ENCODE peak calls at places on chromosomes 6 and 20, in six cellular contexts. One of them, this sample, is unnamed.

GRCh38 chr6:94349227-94349626 is 929.9 kb upstream of the EPHA7 start:
- DNase-seq in ovary: no peak
- DNase-seq in H9: no peak
- DNase-seq in psoas muscle: no peak
- DNase-seq in upper lobe of right lung: no peak
- DNase-seq in gastrocnemius medialis: no peak
- DNase-seq in this sample: no peak

GRCh38 chr20:52896348-52896747 is 75.8 kb upstream of the TSHZ2 start:
- DNase-seq in ovary: no peak
- DNase-seq in H9: no peak
- DNase-seq in psoas muscle: no peak
- DNase-seq in upper lobe of right lung: no peak
- DNase-seq in gastrocnemius medialis: no peak
- DNase-seq in this sample: no peak

GRCh38 chr20:45427236-45428149 is 11.6 kb downstream of the PIGT start:
- DNase-seq in ovary: no peak
- DNase-seq in H9: no peak
- DNase-seq in psoas muscle: no peak
- DNase-seq in upper lobe of right lung: no peak
- DNase-seq in gastrocnemius medialis: no peak
- DNase-seq in this sample: peak; percentile 86

GRCh38 chr20:38007526-38007925 is 25.7 kb downstream of the TTI1 start:
- DNase-seq in ovary: no peak
- DNase-seq in H9: no peak
- DNase-seq in psoas muscle: no peak
- DNase-seq in upper lobe of right lung: no peak
- DNase-seq in gastrocnemius medialis: no peak
- DNase-seq in this sample: no peak

GRCh38 chr6:167108278-167108677 is 14.6 kb upstream of the CCR6 start:
- DNase-seq in ovary: no peak
- DNase-seq in H9: no peak
- DNase-seq in psoas muscle: no peak
- DNase-seq in upper lobe of right lung: no peak
- DNase-seq in gastrocnemius medialis: no peak
- DNase-seq in this sample: no peak

GRCh38 chr20:5675103-5676091 is 74.8 kb upstream of the SHLD1 start:
- DNase-seq in ovary: no peak
- DNase-seq in H9: no peak
- DNase-seq in psoas muscle: no peak
- DNase-seq in upper lobe of right lung: no peak
- DNase-seq in gastrocnemius medialis: no peak
- DNase-seq in this sample: no peak

GRCh38 chr6:163588211-163588919 is 173.8 kb downstream of the QKI start:
- DNase-seq in ovary: no peak
- DNase-seq in H9: no peak
- DNase-seq in psoas muscle: peak; percentile 33
- DNase-seq in upper lobe of right lung: peak; percentile 43
- DNase-seq in gastrocnemius medialis: peak; percentile 50
- DNase-seq in this sample: no peak

GRCh38 chr20:20399705-20400104 is 31.8 kb downstream of the INSM1 start:
- DNase-seq in ovary: no peak
- DNase-seq in H9: no peak
- DNase-seq in psoas muscle: no peak
- DNase-seq in upper lobe of right lung: no peak
- DNase-seq in gastrocnemius medialis: no peak
- DNase-seq in this sample: no peak

GRCh38 chr20:34037121-34037520 is 43.4 kb downstream of the RALY start:
- DNase-seq in ovary: peak; percentile 24
- DNase-seq in H9: no peak
- DNase-seq in psoas muscle: no peak
- DNase-seq in upper lobe of right lung: no peak
- DNase-seq in gastrocnemius medialis: no peak
- DNase-seq in this sample: no peak

GRCh38 chr6:146915671-146916127 is 288.5 kb upstream of the STXBP5 start:
- DNase-seq in ovary: no peak
- DNase-seq in H9: no peak
- DNase-seq in psoas muscle: no peak
- DNase-seq in upper lobe of right lung: no peak
- DNase-seq in gastrocnemius medialis: no peak
- DNase-seq in this sample: no peak

GRCh38 chr6:40251609-40252008 is 317.3 kb upstream of the MOCS1 start:
- DNase-seq in ovary: no peak
- DNase-seq in H9: no peak
- DNase-seq in psoas muscle: no peak
- DNase-seq in upper lobe of right lung: no peak
- DNase-seq in gastrocnemius medialis: no peak
- DNase-seq in this sample: no peak

GRCh38 chr6:71420693-71421328 is 132.2 kb downstream of the OGFRL1 start:
- DNase-seq in ovary: peak; percentile 92
- DNase-seq in H9: peak; percentile 97
- DNase-seq in psoas muscle: peak; percentile 95
- DNase-seq in upper lobe of right lung: peak; percentile 96
- DNase-seq in gastrocnemius medialis: peak; percentile 98
- DNase-seq in this sample: peak; percentile 83

GRCh38 chr6:3887150-3887700 is 38.1 kb downstream of the FAM50B start:
- DNase-seq in ovary: no peak
- DNase-seq in H9: no peak
- DNase-seq in psoas muscle: no peak
- DNase-seq in upper lobe of right lung: no peak
- DNase-seq in gastrocnemius medialis: peak; percentile 12
- DNase-seq in this sample: peak; percentile 30

GRCh38 chr6:45647341-45648138 is 269.8 kb upstream of the SUPT3H start:
- DNase-seq in ovary: no peak
- DNase-seq in H9: no peak
- DNase-seq in psoas muscle: no peak
- DNase-seq in upper lobe of right lung: no peak
- DNase-seq in gastrocnemius medialis: no peak
- DNase-seq in this sample: no peak

GRCh38 chr6:99187429-99187828 is 162.0 kb downstream of the FAXC start:
- DNase-seq in ovary: no peak
- DNase-seq in H9: no peak
- DNase-seq in psoas muscle: no peak
- DNase-seq in upper lobe of right lung: no peak
- DNase-seq in gastrocnemius medialis: no peak
- DNase-seq in this sample: no peak

GRCh38 chr20:17871181-17871580 is 97.4 kb downstream of the SNX5 start:
- DNase-seq in ovary: no peak
- DNase-seq in H9: no peak
- DNase-seq in psoas muscle: no peak
- DNase-seq in upper lobe of right lung: no peak
- DNase-seq in gastrocnemius medialis: no peak
- DNase-seq in this sample: no peak

GRCh38 chr6:145895802-145896201 is 68.4 kb downstream of the SHPRH start:
- DNase-seq in ovary: no peak
- DNase-seq in H9: no peak
- DNase-seq in psoas muscle: no peak
- DNase-seq in upper lobe of right lung: no peak
- DNase-seq in gastrocnemius medialis: no peak
- DNase-seq in this sample: no peak

GRCh38 chr6:134537146-134537555 is 219.2 kb upstream of the SGK1 start:
- DNase-seq in ovary: no peak
- DNase-seq in H9: no peak
- DNase-seq in psoas muscle: no peak
- DNase-seq in upper lobe of right lung: no peak
- DNase-seq in gastrocnemius medialis: no peak
- DNase-seq in this sample: no peak

GRCh38 chr6:1027795-1028569 is 283.9 kb upstream of the FOXQ1 start:
- DNase-seq in ovary: no peak
- DNase-seq in H9: peak; percentile 49
- DNase-seq in psoas muscle: no peak
- DNase-seq in upper lobe of right lung: no peak
- DNase-seq in gastrocnemius medialis: no peak
- DNase-seq in this sample: no peak

GRCh38 chr20:21183722-21184121 is 57.8 kb downstream of the KIZ start:
- DNase-seq in ovary: no peak
- DNase-seq in H9: no peak
- DNase-seq in psoas muscle: no peak
- DNase-seq in upper lobe of right lung: no peak
- DNase-seq in gastrocnemius medialis: no peak
- DNase-seq in this sample: no peak

DNA sequence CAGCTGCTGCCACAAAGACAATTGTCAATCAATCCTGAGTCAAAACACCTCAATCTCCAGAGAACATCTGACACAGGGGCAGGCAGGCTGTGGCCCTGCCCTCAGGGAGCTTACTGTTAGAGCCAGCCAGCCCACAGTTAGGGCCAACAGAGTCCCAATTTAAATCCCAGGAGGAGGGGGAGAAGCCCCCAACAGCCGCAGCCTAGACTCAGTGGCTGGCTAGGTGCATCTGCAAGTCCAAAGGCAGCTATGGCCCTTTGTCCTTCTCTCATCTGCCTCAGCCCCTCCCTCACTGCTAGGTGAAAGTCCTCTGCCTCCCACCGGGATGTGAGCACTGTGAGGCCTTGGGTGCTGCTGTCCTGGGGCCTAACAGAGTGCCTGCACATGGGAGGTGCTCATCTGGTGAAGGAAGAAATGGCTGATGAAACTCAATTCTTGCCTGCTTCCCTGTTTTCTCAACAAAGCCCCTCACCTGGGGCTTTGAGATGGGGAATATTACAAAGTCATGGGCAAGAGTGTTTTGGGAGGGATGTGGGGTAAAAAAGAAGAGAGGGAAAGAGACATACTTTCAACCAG is 33.7 kb upstream of the VEGFA start:
- DNase-seq in ovary: no peak
- DNase-seq in H9: peak; percentile 18
- DNase-seq in psoas muscle: no peak
- DNase-seq in upper lobe of right lung: peak; percentile 48
- DNase-seq in gastrocnemius medialis: no peak
- DNase-seq in this sample: no peak
- TF ChIP-seq CTCF in ovary: no peak
- TF ChIP-seq CTCF in H9: no peak
- TF ChIP-seq CTCF in psoas muscle: no peak
- TF ChIP-seq CTCF in upper lobe of right lung: no peak
- TF ChIP-seq CTCF in gastrocnemius medialis: no peak
- TF ChIP-seq CTCF in this sample: no peak

DNA sequence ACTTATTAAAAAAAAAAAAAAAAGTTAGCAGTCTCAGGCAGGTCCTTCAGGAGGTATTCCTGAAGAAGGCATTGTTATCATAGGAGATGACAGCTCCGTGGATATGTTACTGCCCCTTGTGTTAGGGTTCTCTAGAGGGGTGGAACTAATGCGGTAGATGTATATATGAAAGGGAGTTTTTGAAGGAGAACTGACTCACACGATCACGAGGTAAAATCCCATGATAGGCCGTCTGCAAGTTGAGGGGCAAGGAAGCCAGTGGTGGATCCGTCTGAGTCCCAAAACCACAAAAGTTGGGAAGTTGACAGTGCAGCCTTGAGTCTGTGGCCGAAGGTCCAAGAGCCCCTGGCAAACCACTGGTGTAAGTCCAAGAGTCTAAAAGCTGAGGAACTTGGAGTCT is 103.4 kb downstream of the TULP4 start:
- DNase-seq in ovary: no peak
- DNase-seq in H9: no peak
- DNase-seq in psoas muscle: no peak
- DNase-seq in upper lobe of right lung: no peak
- DNase-seq in gastrocnemius medialis: no peak
- DNase-seq in this sample: no peak
- H3K4me1 ChIP-seq in ovary: no peaks in the 10 kb centered on the region
- H3K4me1 ChIP-seq in H9: no peaks in the 10 kb centered on the region
- H3K4me1 ChIP-seq in psoas muscle: no peaks in the 10 kb centered on the region
- H3K4me1 ChIP-seq in upper lobe of right lung: peaks cover 9% of the 10 kb centered on the region
- H3K4me1 ChIP-seq in gastrocnemius medialis: no peaks in the 10 kb centered on the region
- H3K4me1 ChIP-seq in this sample: no peaks in the 10 kb centered on the region

GRCh38 chr20:47328841-47329448 is 27.6 kb downstream of the ZMYND8 start:
- DNase-seq in ovary: no peak
- DNase-seq in H9: no peak
- DNase-seq in psoas muscle: peak; percentile 8
- DNase-seq in upper lobe of right lung: peak; percentile 16
- DNase-seq in gastrocnemius medialis: no peak
- DNase-seq in this sample: no peak

GRCh38 chr20:47332381-47333206 is 23.9 kb downstream of the ZMYND8 start:
- DNase-seq in ovary: no peak
- DNase-seq in H9: no peak
- DNase-seq in psoas muscle: no peak
- DNase-seq in upper lobe of right lung: no peak
- DNase-seq in gastrocnemius medialis: no peak
- DNase-seq in this sample: no peak

GRCh38 chr20:47330071-47330470 is 26.4 kb downstream of the ZMYND8 start:
- DNase-seq in ovary: no peak
- DNase-seq in H9: no peak
- DNase-seq in psoas muscle: peak; percentile 1
- DNase-seq in upper lobe of right lung: no peak
- DNase-seq in gastrocnemius medialis: no peak
- DNase-seq in this sample: no peak

GRCh38 chr20:47334022-47334551 is 22.4 kb downstream of the ZMYND8 start:
- DNase-seq in ovary: no peak
- DNase-seq in H9: no peak
- DNase-seq in psoas muscle: peak; percentile 30
- DNase-seq in upper lobe of right lung: peak; percentile 23
- DNase-seq in gastrocnemius medialis: peak; percentile 66
- DNase-seq in this sample: no peak

GRCh38 chr20:47330933-47331708 is 25.4 kb downstream of the ZMYND8 start:
- DNase-seq in ovary: no peak
- DNase-seq in H9: no peak
- DNase-seq in psoas muscle: peak; percentile 18
- DNase-seq in upper lobe of right lung: no peak
- DNase-seq in gastrocnemius medialis: no peak
- DNase-seq in this sample: peak; percentile 44
- TF ChIP-seq CTCF in ovary: no peak
- TF ChIP-seq CTCF in H9: no peak
- TF ChIP-seq CTCF in psoas muscle: no peak
- TF ChIP-seq CTCF in upper lobe of right lung: no peak
- TF ChIP-seq CTCF in gastrocnemius medialis: no peak
- TF ChIP-seq CTCF in this sample: no peak

GRCh38 chr6:157072128-157072527 is 251.2 kb downstream of the TMEM242 start:
- DNase-seq in ovary: no peak
- DNase-seq in H9: no peak
- DNase-seq in psoas muscle: no peak
- DNase-seq in upper lobe of right lung: no peak
- DNase-seq in gastrocnemius medialis: no peak
- DNase-seq in this sample: no peak

GRCh38 chr6:157075549-157076426 is 247.5 kb downstream of the TMEM242 start:
- DNase-seq in ovary: no peak
- DNase-seq in H9: no peak
- DNase-seq in psoas muscle: no peak
- DNase-seq in upper lobe of right lung: no peak
- DNase-seq in gastrocnemius medialis: no peak
- DNase-seq in this sample: no peak

GRCh38 chr6:157074969-157075368 is 248.3 kb downstream of the TMEM242 start:
- DNase-seq in ovary: no peak
- DNase-seq in H9: no peak
- DNase-seq in psoas muscle: no peak
- DNase-seq in upper lobe of right lung: no peak
- DNase-seq in gastrocnemius medialis: no peak
- DNase-seq in this sample: no peak

GRCh38 chr6:157076427-157076774 is 246.9 kb downstream of the TMEM242 start:
- DNase-seq in ovary: no peak
- DNase-seq in H9: no peak
- DNase-seq in psoas muscle: no peak
- DNase-seq in upper lobe of right lung: no peak
- DNase-seq in gastrocnemius medialis: no peak
- DNase-seq in this sample: no peak

DNA sequence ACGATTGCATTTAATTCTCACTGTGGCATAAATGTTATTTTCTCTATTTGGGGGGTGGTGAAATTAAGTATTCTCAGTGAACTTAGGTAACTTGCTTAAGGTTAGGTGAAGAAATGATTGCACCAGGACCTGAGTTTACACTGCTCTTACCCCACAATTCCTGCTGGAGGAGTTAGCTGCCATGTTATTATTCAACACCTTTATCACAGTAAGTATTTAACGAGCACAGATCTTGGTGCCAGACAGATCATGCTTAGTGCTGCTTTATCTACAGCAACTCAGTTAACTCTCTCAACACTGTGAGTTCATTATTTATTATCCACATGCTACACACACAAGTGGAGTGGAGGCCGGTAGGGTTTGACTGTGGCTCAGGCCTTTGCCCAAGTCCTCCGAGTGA is 249.7 kb downstream of the TMEM242 start:
- DNase-seq in ovary: no peak
- DNase-seq in H9: no peak
- DNase-seq in psoas muscle: no peak
- DNase-seq in upper lobe of right lung: no peak
- DNase-seq in gastrocnemius medialis: no peak
- DNase-seq in this sample: no peak
- H3K4me1 ChIP-seq in ovary: peaks cover 21% of the 10 kb centered on the region
- H3K4me1 ChIP-seq in H9: peaks cover 5% of the 10 kb centered on the region
- H3K4me1 ChIP-seq in psoas muscle: peaks cover 53% of the 10 kb centered on the region
- H3K4me1 ChIP-seq in upper lobe of right lung: peaks cover 14% of the 10 kb centered on the region
- H3K4me1 ChIP-seq in gastrocnemius medialis: peaks cover 37% of the 10 kb centered on the region
- H3K4me1 ChIP-seq in this sample: no peaks in the 10 kb centered on the region